ENCODE peak calls at places on chromosomes 7 and 10, in four cellular contexts. B is keratinocyte, K is DND-41, X is PC-9. J is an unnamed sample.

GRCh38 chr10:73553316-73553715 is 37.8 kb downstream of the USP54 start:
- DNase-seq in B (no peak), K (no peak), X (no peak), J (no peak)

GRCh38 chr10:114764656-114765055 is 56.9 kb upstream of the FHIP2A start:
- DNase-seq in B (no peak), K (no peak), X (no peak), J (no peak)

GRCh38 chr7:20268832-20269231 is 51.6 kb upstream of the MACC1 start:
- DNase-seq in B (no peak), K (no peak), X (no peak), J (no peak)

GRCh38 chr7:147813316-147813715 is 777.2 kb upstream of the C7orf33 start:
- DNase-seq in B (no peak), K (no peak), X (no peak), J (no peak)

GRCh38 chr7:77351539-77352004 is 64.6 kb downstream of the GSAP start:
- DNase-seq in B (no peak), K (peak; percentile 88), X (no peak), J (no peak)

GRCh38 chr7:128845987-128846386 is 15.8 kb downstream of the FLNC start:
- DNase-seq in B (no peak), K (no peak), X (no peak), J (no peak)

GRCh38 chr10:100008708-100009282 is 952 bp downstream of the DNMBP start:
- DNase-seq in B (no peak), K (no peak), X (no peak), J (no peak)

GRCh38 chr10:49562893-49563292 is 24.0 kb upstream of the ERCC6 start:
- DNase-seq in B (no peak), K (no peak), X (no peak), J (no peak)

GRCh38 chr7:41828911-41829310 is 126.0 kb upstream of the INHBA start:
- DNase-seq in B (no peak), K (no peak), X (no peak), J (no peak)

GRCh38 chr10:113073549-113074189 is 123.6 kb downstream of the TCF7L2 start:
- DNase-seq in B (peak; percentile 38), K (no peak), X (peak; percentile 96), J (no peak)

GRCh38 chr10:102117391-102118159 is 2.6 kb downstream of the LDB1 start:
- DNase-seq in B (peak; percentile 65), K (peak; percentile 75), X (no peak), J (no peak)

GRCh38 chr7:47548546-47548945 is 33.4 kb downstream of the TNS3 start:
- DNase-seq in B (no peak), K (no peak), X (no peak), J (no peak)

GRCh38 chr10:79981673-79982485 is 33.0 kb upstream of the SFTPD start:
- DNase-seq in B (peak; percentile 26), K (no peak), X (peak; percentile 65), J (no peak)

GRCh38 chr7:151768805-151769188 is 108.1 kb downstream of the PRKAG2 start:
- DNase-seq in B (no peak), K (no peak), X (no peak), J (no peak)

GRCh38 chr10:92208736-92209135 is 82.1 kb downstream of the CPEB3 start:
- DNase-seq in B (no peak), K (no peak), X (peak; percentile 39), J (no peak)

GRCh38 chr10:47179291-47179647 is 120.7 kb upstream of the GDF10 start:
- DNase-seq in B (no peak), K (no peak), X (no peak), J (no peak)

GRCh38 chr7:114949227-114949626 is 27.3 kb downstream of the MDFIC start:
- DNase-seq in B (no peak), K (no peak), X (no peak), J (no peak)

GRCh38 chr7:114956702-114957101 is 34.8 kb downstream of the MDFIC start:
- DNase-seq in B (no peak), K (no peak), X (no peak), J (no peak)

GRCh38 chr7:114957434-114957833 is 35.5 kb downstream of the MDFIC start:
- DNase-seq in B (no peak), K (no peak), X (no peak), J (no peak)

GRCh38 chr7:114952296-114952695 is 30.4 kb downstream of the MDFIC start:
- DNase-seq in B (no peak), K (no peak), X (no peak), J (no peak)

DNA sequence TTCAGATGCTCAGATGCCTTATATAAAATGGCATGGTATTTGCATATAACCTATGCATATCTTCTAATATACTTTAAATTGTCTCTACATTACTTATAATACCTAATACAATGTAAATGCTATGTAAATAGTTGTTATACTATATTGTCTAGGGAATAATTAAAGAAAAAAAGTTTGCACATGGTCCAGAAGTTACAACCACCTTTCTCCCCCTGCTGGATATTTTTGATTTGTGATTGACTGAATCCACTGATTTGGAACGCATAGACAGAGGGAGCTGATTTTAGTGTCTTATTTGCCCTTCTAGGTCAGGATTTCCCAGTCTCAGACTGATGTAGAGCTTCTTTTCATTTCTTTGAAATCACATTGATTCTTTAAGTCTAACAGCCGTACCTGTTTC is 31.8 kb downstream of the MDFIC start:
- DNase-seq in B (no peak), K (no peak), X (no peak), J (no peak)
- TF ChIP-seq CTCF in B (no peak), K (peak; percentile 23), X (no peak), J (peak; percentile 39)

GRCh38 chr10:84574101-84574500 is 245.7 kb downstream of the CCSER2 start:
- DNase-seq in B (no peak), K (no peak), X (no peak), J (no peak)
- TF ChIP-seq CTCF in B (no peak), K (peak; percentile 24), X (peak; percentile 50), J (no peak)

GRCh38 chr10:103776878-103777591 is 78.3 kb downstream of the SH3PXD2A start:
- DNase-seq in B (no peak), K (no peak), X (no peak), J (no peak)

GRCh38 chr10:103772096-103772845 is 83.1 kb downstream of the SH3PXD2A start:
- DNase-seq in B (no peak), K (peak; percentile 86), X (no peak), J (no peak)

GRCh38 chr10:103780242-103781149 is 74.9 kb downstream of the SH3PXD2A start:
- DNase-seq in B (no peak), K (no peak), X (no peak), J (no peak)

GRCh38 chr10:103778358-103779139 is 76.8 kb downstream of the SH3PXD2A start:
- DNase-seq in B (no peak), K (no peak), X (no peak), J (no peak)

GRCh38 chr10:103775786-103776185 is 79.6 kb downstream of the SH3PXD2A start:
- DNase-seq in B (no peak), K (no peak), X (no peak), J (no peak)
- TF ChIP-seq CTCF in B (no peak), K (no peak), X (no peak), J (no peak)

DNA sequence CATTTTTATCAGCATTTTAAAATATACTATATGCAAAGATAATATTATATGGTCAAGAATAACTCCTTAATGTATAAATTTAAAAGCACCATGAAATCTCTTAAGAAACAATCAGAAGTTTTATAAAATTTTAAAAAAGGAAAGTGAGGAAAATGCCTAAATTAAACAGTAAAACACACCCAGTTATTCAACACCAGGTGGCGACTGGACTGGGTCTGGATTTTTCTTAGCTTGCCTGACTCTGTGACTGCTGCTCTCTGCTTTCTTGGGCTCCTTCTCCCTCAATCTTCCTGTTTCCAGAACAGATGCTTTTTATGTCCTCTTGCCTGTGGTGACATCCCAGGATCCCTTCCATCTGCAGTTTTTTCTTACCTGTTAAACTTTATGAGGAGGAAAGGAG is 200.3 kb downstream of the BICC1 start:
- DNase-seq in B (no peak), K (no peak), X (no peak), J (no peak)
- TF ChIP-seq CTCF in B (no peak), K (no peak), X (peak; percentile 17), J (no peak)

GRCh38 chr7:130288168-130288567 is 4.8 kb upstream of the CPA4 start:
- DNase-seq in B (no peak), K (no peak), X (no peak), J (no peak)
- TF ChIP-seq CTCF in B (no peak), K (no peak), X (no peak), J (no peak)

GRCh38 chr7:112452102-112452888 is 2.0 kb downstream of the IFRD1 start:
- DNase-seq in B (no peak), K (no peak), X (peak; percentile 39), J (no peak)
- TF ChIP-seq CTCF in B (peak; percentile 38), K (peak; percentile 41), X (no peak), J (no peak)

DNA sequence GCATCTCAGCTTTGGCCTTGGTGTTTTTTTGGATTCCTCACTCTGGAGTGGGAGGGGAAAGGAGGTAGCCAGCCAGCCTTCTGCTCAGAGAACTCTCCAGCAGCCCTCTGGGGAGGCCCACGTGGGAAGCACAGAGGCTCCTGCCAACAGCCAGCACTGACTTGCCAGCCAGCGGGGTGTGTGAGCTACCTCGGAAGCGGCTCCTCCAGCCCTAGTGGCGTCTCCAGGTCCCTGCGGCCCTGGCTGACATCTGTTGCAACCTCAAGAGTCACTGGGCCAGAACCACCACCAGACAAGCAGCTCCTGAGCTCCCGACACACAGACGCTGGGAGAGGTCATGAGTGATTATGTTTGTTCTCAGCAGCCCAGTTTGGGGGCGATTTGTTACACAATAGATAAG is 180.2 kb upstream of the FZD8 start:
- DNase-seq in B (no peak), K (no peak), X (no peak), J (no peak)
- TF ChIP-seq CTCF in B (peak; percentile 36), K (no peak), X (no peak), J (no peak)

J was measured in CD14-positive monocyte.